ENCODE peak calls at places on chromosomes 6 and 20, in seven cellular contexts. One of them, this sample, is unnamed.

GRCh38 chr6:50992704-50993625 is 174.3 kb downstream of the TFAP2B start:
- DNase-seq in CD8-positive, alpha-beta T cell: no peak
- DNase-seq in CD4-positive, alpha-beta T cell: no peak
- DNase-seq in neural crest cell: no peak
- DNase-seq in astrocyte of the cerebellum: no peak
- DNase-seq in B cell: no peak
- DNase-seq in PC-3: no peak
- DNase-seq in this sample: no peak

GRCh38 chr6:89298680-89299450 is 16.2 kb downstream of the GABRR2 start:
- DNase-seq in CD8-positive, alpha-beta T cell: no peak
- DNase-seq in PC-3: peak; percentile 89
- DNase-seq in astrocyte of the cerebellum: no peak
- DNase-seq in neural crest cell: no peak
- DNase-seq in CD4-positive, alpha-beta T cell: peak; percentile 31
- DNase-seq in B cell: no peak
- DNase-seq in this sample: no peak

GRCh38 chr6:128432394-128432793 is 88.0 kb downstream of the PTPRK start:
- DNase-seq in CD4-positive, alpha-beta T cell: no peak
- DNase-seq in astrocyte of the cerebellum: peak; percentile 20
- DNase-seq in PC-3: peak; percentile 58
- DNase-seq in CD8-positive, alpha-beta T cell: no peak
- DNase-seq in neural crest cell: no peak
- DNase-seq in B cell: no peak
- DNase-seq in this sample: no peak

GRCh38 chr6:62519574-62519973 is 233.5 kb upstream of the KHDRBS2 start:
- DNase-seq in neural crest cell: no peak
- DNase-seq in CD4-positive, alpha-beta T cell: no peak
- DNase-seq in astrocyte of the cerebellum: no peak
- DNase-seq in B cell: no peak
- DNase-seq in CD8-positive, alpha-beta T cell: no peak
- DNase-seq in PC-3: no peak
- DNase-seq in this sample: no peak

GRCh38 chr20:44038681-44039123 is 124.0 kb downstream of the TOX2 start:
- DNase-seq in CD4-positive, alpha-beta T cell: no peak
- DNase-seq in B cell: no peak
- DNase-seq in astrocyte of the cerebellum: no peak
- DNase-seq in neural crest cell: no peak
- DNase-seq in PC-3: no peak
- DNase-seq in CD8-positive, alpha-beta T cell: no peak
- DNase-seq in this sample: no peak

GRCh38 chr6:30832864-30833263 is 51.5 kb upstream of the DDR1 start:
- DNase-seq in B cell: no peak
- DNase-seq in PC-3: no peak
- DNase-seq in CD8-positive, alpha-beta T cell: no peak
- DNase-seq in astrocyte of the cerebellum: no peak
- DNase-seq in neural crest cell: no peak
- DNase-seq in CD4-positive, alpha-beta T cell: no peak
- DNase-seq in this sample: no peak

GRCh38 chr6:89433637-89434499 is 916 bp downstream of the ANKRD6 start:
- DNase-seq in CD8-positive, alpha-beta T cell: peak; percentile 30
- DNase-seq in B cell: peak; percentile 57
- DNase-seq in CD4-positive, alpha-beta T cell: peak; percentile 4
- DNase-seq in PC-3: no peak
- DNase-seq in neural crest cell: no peak
- DNase-seq in astrocyte of the cerebellum: no peak
- DNase-seq in this sample: no peak

GRCh38 chr6:45423901-45424627 is 46.3 kb upstream of the SUPT3H start:
- DNase-seq in PC-3: no peak
- DNase-seq in astrocyte of the cerebellum: no peak
- DNase-seq in CD8-positive, alpha-beta T cell: peak; percentile 17
- DNase-seq in neural crest cell: peak; percentile 22
- DNase-seq in B cell: peak; percentile 46
- DNase-seq in CD4-positive, alpha-beta T cell: no peak
- DNase-seq in this sample: no peak

GRCh38 chr6:133817460-133818047 is 71.4 kb upstream of the TCF21 start:
- DNase-seq in CD4-positive, alpha-beta T cell: peak; percentile 14
- DNase-seq in PC-3: peak; percentile 16
- DNase-seq in astrocyte of the cerebellum: no peak
- DNase-seq in B cell: peak; percentile 22
- DNase-seq in neural crest cell: peak; percentile 41
- DNase-seq in CD8-positive, alpha-beta T cell: peak; percentile 15
- DNase-seq in this sample: no peak
- TF ChIP-seq CTCF in CD4-positive, alpha-beta T cell: peak; percentile 71
- TF ChIP-seq CTCF in PC-3: peak; percentile 62
- TF ChIP-seq CTCF in astrocyte of the cerebellum: peak; percentile 52
- TF ChIP-seq CTCF in B cell: peak; percentile 84
- TF ChIP-seq CTCF in neural crest cell: peak; percentile 72
- TF ChIP-seq CTCF in CD8-positive, alpha-beta T cell: peak; percentile 75
- TF ChIP-seq CTCF in this sample: peak; percentile 33

GRCh38 chr20:38325905-38326304 is 20.4 kb upstream of the LBP start:
- DNase-seq in PC-3: no peak
- DNase-seq in astrocyte of the cerebellum: no peak
- DNase-seq in CD4-positive, alpha-beta T cell: no peak
- DNase-seq in neural crest cell: no peak
- DNase-seq in B cell: no peak
- DNase-seq in CD8-positive, alpha-beta T cell: no peak
- DNase-seq in this sample: no peak

GRCh38 chr20:38320221-38320620 is 16.3 kb downstream of the BPI start:
- DNase-seq in CD4-positive, alpha-beta T cell: no peak
- DNase-seq in B cell: no peak
- DNase-seq in PC-3: no peak
- DNase-seq in neural crest cell: no peak
- DNase-seq in astrocyte of the cerebellum: no peak
- DNase-seq in CD8-positive, alpha-beta T cell: no peak
- DNase-seq in this sample: no peak

GRCh38 chr20:38324159-38324558 is 20.2 kb downstream of the BPI start:
- DNase-seq in neural crest cell: no peak
- DNase-seq in CD8-positive, alpha-beta T cell: no peak
- DNase-seq in B cell: no peak
- DNase-seq in PC-3: no peak
- DNase-seq in astrocyte of the cerebellum: no peak
- DNase-seq in CD4-positive, alpha-beta T cell: no peak
- DNase-seq in this sample: no peak

GRCh38 chr20:38325167-38325566 is 21.1 kb upstream of the LBP start:
- DNase-seq in CD8-positive, alpha-beta T cell: no peak
- DNase-seq in PC-3: no peak
- DNase-seq in astrocyte of the cerebellum: no peak
- DNase-seq in CD4-positive, alpha-beta T cell: no peak
- DNase-seq in B cell: no peak
- DNase-seq in neural crest cell: no peak
- DNase-seq in this sample: no peak

GRCh38 chr20:38321959-38322598 is 18.1 kb downstream of the BPI start:
- DNase-seq in neural crest cell: peak; percentile 52
- DNase-seq in CD4-positive, alpha-beta T cell: no peak
- DNase-seq in CD8-positive, alpha-beta T cell: no peak
- DNase-seq in PC-3: peak; percentile 75
- DNase-seq in astrocyte of the cerebellum: peak; percentile 64
- DNase-seq in B cell: peak; percentile 8
- DNase-seq in this sample: peak; percentile 48
- TF ChIP-seq CTCF in neural crest cell: peak; percentile 85
- TF ChIP-seq CTCF in CD4-positive, alpha-beta T cell: peak; percentile 22
- TF ChIP-seq CTCF in CD8-positive, alpha-beta T cell: peak; percentile 25
- TF ChIP-seq CTCF in PC-3: peak; percentile 92
- TF ChIP-seq CTCF in astrocyte of the cerebellum: peak; percentile 71
- TF ChIP-seq CTCF in B cell: peak; percentile 32
- TF ChIP-seq CTCF in this sample: peak; percentile 76

DNA sequence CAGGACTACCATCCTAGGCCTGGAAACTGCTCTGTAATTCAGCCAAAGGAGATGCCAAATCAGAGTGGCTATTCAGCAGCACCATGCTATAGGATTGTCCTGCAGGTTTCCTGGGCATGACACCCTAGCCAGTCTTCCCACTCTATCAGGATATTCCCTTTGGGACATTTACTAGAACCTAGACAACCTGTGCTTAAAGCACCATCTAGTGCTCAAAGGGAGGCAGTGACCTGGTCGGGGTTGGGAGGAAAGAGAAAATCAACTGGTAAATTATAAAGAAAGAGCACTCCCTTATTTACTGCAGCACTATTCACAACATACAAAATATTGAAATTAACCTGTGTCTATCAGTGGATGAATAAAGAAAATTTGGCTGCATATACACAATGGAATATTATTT is 67.2 kb upstream of the SMLR1 start:
- DNase-seq in CD8-positive, alpha-beta T cell: no peak
- DNase-seq in PC-3: peak; percentile 66
- DNase-seq in astrocyte of the cerebellum: peak; percentile 15
- DNase-seq in neural crest cell: peak; percentile 9
- DNase-seq in B cell: no peak
- DNase-seq in CD4-positive, alpha-beta T cell: no peak
- DNase-seq in this sample: no peak
- TF ChIP-seq CTCF in CD8-positive, alpha-beta T cell: no peak
- TF ChIP-seq CTCF in PC-3: peak; percentile 80
- TF ChIP-seq CTCF in astrocyte of the cerebellum: peak; percentile 72
- TF ChIP-seq CTCF in neural crest cell: peak; percentile 59
- TF ChIP-seq CTCF in B cell: no peak
- TF ChIP-seq CTCF in CD4-positive, alpha-beta T cell: no peak
- TF ChIP-seq CTCF in this sample: peak; percentile 62

GRCh38 chr6:153503810-153504209 is 372.7 kb upstream of the RGS17 start:
- DNase-seq in PC-3: peak; percentile 12
- DNase-seq in B cell: no peak
- DNase-seq in neural crest cell: no peak
- DNase-seq in CD8-positive, alpha-beta T cell: no peak
- DNase-seq in astrocyte of the cerebellum: no peak
- DNase-seq in CD4-positive, alpha-beta T cell: no peak
- DNase-seq in this sample: no peak
- TF ChIP-seq CTCF in PC-3: peak; percentile 37
- TF ChIP-seq CTCF in B cell: no peak
- TF ChIP-seq CTCF in neural crest cell: no peak
- TF ChIP-seq CTCF in CD8-positive, alpha-beta T cell: no peak
- TF ChIP-seq CTCF in astrocyte of the cerebellum: peak; percentile 15
- TF ChIP-seq CTCF in CD4-positive, alpha-beta T cell: no peak
- TF ChIP-seq CTCF in this sample: no peak

This sample was measured in AG09319.